ENCODE peak calls at places on chromosomes 13 and 19, in six cellular contexts. E, X, Z, T, S and G are unnamed samples.

GRCh38 chr19:40465025-40465780 is at the start of gene BLVRB:
- DNase-seq in E (peak; percentile 63), X (no peak), S (no peak), T (no peak), Z (peak; percentile 73), G (no peak)

GRCh38 chr19:13797870-13798269 is 2.6 kb downstream of the ZSWIM4 start:
- DNase-seq in T (peak; percentile 65), X (no peak), Z (peak; percentile 77), S (no peak), E (no peak), G (no peak)

GRCh38 chr19:397321-397720 is 11.6 kb downstream of the C2CD4C start:
- DNase-seq in S (no peak), E (no peak), X (no peak), Z (no peak), T (no peak), G (no peak)

GRCh38 chr13:29543230-29544215 is 52.0 kb downstream of the SLC7A1 start:
- DNase-seq in E (no peak), T (no peak), X (no peak), S (no peak), Z (no peak), G (no peak)

GRCh38 chr19:40466219-40467006 is at the start of gene SPTBN4:
- DNase-seq in X (no peak), T (no peak), Z (peak; percentile 43), E (peak; percentile 30), S (no peak), G (peak; percentile 94)

GRCh38 chr13:50911051-50911690 is 1.6 kb downstream of the RNASEH2B start:
- DNase-seq in Z (no peak), X (no peak), E (no peak), S (no peak), T (no peak), G (no peak)

GRCh38 chr19:495440-496332 is 600 bp upstream of the MADCAM1 start:
- DNase-seq in Z (no peak), T (no peak), E (no peak), S (no peak), X (no peak), G (no peak)

GRCh38 chr13:32914686-32915085 is 101.5 kb upstream of the KL start:
- DNase-seq in T (no peak), E (no peak), Z (no peak), X (no peak), S (no peak), G (no peak)

GRCh38 chr19:4910594-4911273 is 1.4 kb downstream of the UHRF1 start:
- DNase-seq in T (no peak), S (no peak), X (no peak), E (peak; percentile 31), Z (no peak), G (no peak)
- H3K4me3 ChIP-seq in T (peak overlapping the region; percentile 80), S (peak overlapping the region; percentile 90), X (peak overlapping the region; percentile 55), E (peak overlapping the region; percentile 75), Z (peak overlapping the region; percentile 71), G (peak overlapping the region; percentile 76)

GRCh38 chr13:67328895-67329294 is 98.8 kb upstream of the PCDH9 start:
- DNase-seq in X (no peak), S (no peak), E (no peak), T (no peak), Z (no peak), G (no peak)
- TF ChIP-seq POLR2AphosphoS5 in X (no peak), S (no peak), E (no peak), T (no peak), Z (no peak), G (no peak)

DNA sequence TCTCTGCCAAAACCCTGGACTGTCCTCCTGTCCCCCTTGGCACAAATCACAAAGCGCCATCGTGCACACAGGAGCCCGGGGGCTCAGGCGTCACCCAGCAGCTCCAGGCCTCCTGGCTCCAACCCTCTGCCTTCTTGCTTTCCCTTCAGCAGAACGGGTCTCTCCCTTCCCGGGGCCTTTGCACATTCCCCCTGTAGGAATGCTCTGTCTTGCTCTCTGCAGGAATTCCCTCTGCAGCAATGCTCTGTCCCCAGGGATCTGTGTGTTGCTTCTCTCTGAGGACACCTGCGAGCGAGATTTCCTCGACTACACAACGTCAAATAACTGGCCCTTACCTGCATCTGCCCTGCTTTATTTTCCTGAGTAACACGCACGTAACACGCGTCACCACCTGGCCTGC is 13.3 kb upstream of the RASA3 start:
- DNase-seq in Z (no peak), T (no peak), S (no peak), X (no peak), E (no peak), G (no peak)
- H3K4me1 ChIP-seq in Z (no peaks in the 10 kb centered on the region), T (peaks cover 18% of the 10 kb centered on the region), S (peaks cover 12% of the 10 kb centered on the region), X (no peaks in the 10 kb centered on the region), E (peaks cover 22% of the 10 kb centered on the region), G (peaks cover 20% of the 10 kb centered on the region)

GRCh38 chr19:19528721-19529490 is at the start of gene YJEFN3:
- DNase-seq in T (no peak), X (no peak), S (no peak), E (no peak), Z (no peak), G (no peak)
- H3K4me3 ChIP-seq in T (peak within 1 kb of the TSS; percentile 5), X (no peak within 1 kb of the TSS), S (no peak within 1 kb of the TSS), E (no peak within 1 kb of the TSS), Z (no peak within 1 kb of the TSS), G (peak within 1 kb of the TSS; percentile 20)

DNA sequence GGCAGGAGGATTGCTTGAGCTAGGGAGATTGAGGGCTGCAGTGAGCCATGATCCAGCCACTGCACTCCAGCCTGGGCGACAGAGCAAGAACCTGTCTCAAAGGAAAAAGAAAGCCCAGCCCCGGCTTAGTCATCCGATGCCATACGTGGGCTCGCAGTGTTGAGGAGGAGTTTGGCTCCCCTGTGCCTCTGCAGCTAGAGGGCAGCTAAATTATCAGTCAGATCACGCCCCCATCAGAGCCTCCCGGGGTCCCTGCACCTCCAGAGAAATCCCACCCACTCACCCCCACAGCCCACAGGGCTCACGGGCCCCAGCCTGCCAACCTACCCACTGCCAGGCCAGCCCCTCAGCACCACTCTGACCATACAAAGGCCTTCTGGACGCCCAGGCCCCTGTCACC is 27.6 kb downstream of the MAU2 start:
- DNase-seq in X (no peak), E (no peak), T (no peak), S (no peak), Z (no peak), G (no peak)
- TF ChIP-seq POLR2AphosphoS5 in X (no peak), E (no peak), T (no peak), S (no peak), Z (no peak), G (no peak)

DNA sequence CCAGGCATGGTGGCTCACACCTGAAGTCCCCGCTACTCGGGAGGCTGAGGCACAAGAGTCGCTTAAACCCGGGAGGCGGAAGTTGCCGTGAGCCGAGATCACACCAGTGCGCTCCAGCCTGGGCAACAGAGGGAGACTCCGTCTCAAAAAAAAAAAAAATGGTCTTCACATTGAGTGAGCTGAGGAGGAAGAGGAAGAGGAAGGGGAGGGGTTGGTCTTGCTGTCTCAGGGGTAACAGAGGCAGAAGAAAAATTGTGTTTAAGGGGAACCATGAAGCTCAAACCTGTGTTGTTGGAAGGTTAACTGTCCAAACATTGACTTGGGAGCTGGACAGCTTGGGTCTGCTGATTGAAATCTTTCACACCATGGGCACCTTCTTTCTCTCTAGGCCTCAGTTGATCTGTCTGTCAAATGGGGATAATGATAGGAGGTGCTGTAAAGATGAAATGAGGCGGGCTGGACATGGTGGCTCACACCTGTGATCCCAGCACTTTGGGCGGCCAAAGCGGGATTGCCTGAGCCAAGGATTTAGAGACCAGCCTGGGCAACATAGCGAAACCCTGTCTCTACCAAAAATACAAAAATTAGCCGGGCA is 9.8 kb upstream of the SLC44A2 start:
- DNase-seq in E (no peak), T (no peak), S (no peak), X (no peak), Z (no peak), G (no peak)
- H3K4me1 ChIP-seq in E (peaks cover 12% of the 10 kb centered on the region), T (peaks cover 73% of the 10 kb centered on the region), S (peaks cover 27% of the 10 kb centered on the region), X (no peaks in the 10 kb centered on the region), Z (peaks cover 16% of the 10 kb centered on the region), G (peaks cover 56% of the 10 kb centered on the region)

DNA sequence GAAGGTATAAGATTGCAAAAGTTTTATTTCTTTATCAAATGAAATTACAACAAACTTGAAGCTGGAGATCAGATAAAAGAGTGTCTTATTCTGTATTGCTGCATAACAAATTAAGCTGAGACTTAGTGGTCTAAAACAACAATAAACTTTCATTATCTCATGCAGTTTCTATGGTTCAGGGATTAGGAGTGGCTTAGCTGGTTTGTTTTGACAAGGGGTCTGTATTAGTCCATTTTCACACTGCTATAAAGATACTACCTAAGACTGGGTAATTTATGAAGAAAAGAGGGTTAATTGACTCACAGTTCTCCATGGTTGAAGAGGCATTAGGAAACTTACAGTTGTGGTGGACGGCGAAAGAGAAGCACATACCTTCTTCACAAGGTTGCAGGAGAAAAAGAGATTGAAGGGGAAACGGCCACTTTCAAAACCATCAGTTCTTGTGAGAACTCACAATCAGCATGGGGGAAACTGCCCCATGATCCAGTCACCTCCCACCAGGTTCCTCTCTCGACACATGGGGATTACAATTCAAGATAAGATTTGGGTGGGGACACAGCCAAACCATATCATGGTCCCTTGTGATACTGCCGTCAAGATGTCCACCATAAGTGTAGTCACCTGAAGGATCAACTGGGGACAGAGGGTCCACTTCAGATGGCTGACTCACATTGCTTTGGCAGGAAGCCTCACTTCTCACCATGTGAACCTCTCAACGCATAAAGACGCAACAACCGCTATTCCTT is 97.8 kb downstream of the RNF17 start:
- DNase-seq in X (no peak), S (no peak), T (no peak), E (no peak), Z (no peak), G (no peak)
- H3K4me3 ChIP-seq in X (no peak overlapping the region), S (no peak overlapping the region), T (no peak overlapping the region), E (no peak overlapping the region), Z (no peak overlapping the region), G (no peak overlapping the region)

GRCh38 chr13:107582171-107582570 is 633.2 kb downstream of the LIG4 start:
- DNase-seq in E (no peak), X (no peak), T (no peak), Z (no peak), S (no peak), G (no peak)
- TF ChIP-seq POLR2AphosphoS5 in E (no peak), X (no peak), T (no peak), Z (no peak), S (no peak), G (no peak)